ENCODE peak calls at places on chromosomes 13 and 19, in eight cellular contexts. T, S, J, I, G, B, N and U are unnamed samples.

GRCh38 chr19:49591731-49592485 is 926 bp downstream of the PRR12 start:
- DNase-seq in T (peak; percentile 62), S (peak; percentile 40), J (no peak), I (peak; percentile 50), G (peak; percentile 56), B (peak; percentile 49), N (peak; percentile 67), U (no peak)

GRCh38 chr19:17757125-17757524 is 5.8 kb downstream of the FCHO1 start:
- DNase-seq in T (peak; percentile 76), S (peak; percentile 91), J (no peak), I (peak; percentile 71), G (peak; percentile 45), B (no peak), N (no peak), U (no peak)

GRCh38 chr13:101673360-101674105 is 221.1 kb downstream of the ITGBL1 start:
- DNase-seq in T (no peak), S (no peak), J (no peak), I (no peak), G (no peak), B (no peak), N (no peak), U (no peak)

GRCh38 chr13:28353679-28354078 is 141.2 kb downstream of the FLT1 start:
- DNase-seq in T (no peak), S (no peak), J (no peak), I (no peak), G (no peak), B (no peak), N (no peak), U (no peak)

GRCh38 chr13:65783383-65783782 is 1446.8 kb downstream of the PCDH9 start:
- DNase-seq in T (no peak), S (no peak), J (no peak), I (no peak), G (no peak), B (no peak), N (peak; percentile 18), U (no peak)

GRCh38 chr13:50268500-50268899 is 253.3 kb downstream of the KCNRG start:
- DNase-seq in T (peak; percentile 14), S (no peak), J (no peak), I (no peak), G (no peak), B (no peak), N (no peak), U (no peak)

GRCh38 chr19:50007170-50007569 is 18.0 kb downstream of the VRK3 start:
- DNase-seq in T (no peak), S (no peak), J (no peak), I (no peak), G (no peak), B (no peak), N (no peak), U (no peak)

GRCh38 chr19:4557186-4557970 is 2.1 kb downstream of the SEMA6B start:
- DNase-seq in T (peak; percentile 69), S (no peak), J (no peak), I (no peak), G (no peak), B (no peak), N (no peak), U (no peak)

GRCh38 chr13:25783480-25784081 is 268.2 kb downstream of the SHISA2 start:
- DNase-seq in T (no peak), S (no peak), J (no peak), I (no peak), G (no peak), B (no peak), N (no peak), U (no peak)

GRCh38 chr13:114031631-114032030 is 57.8 kb upstream of the C13orf46 start:
- DNase-seq in T (no peak), S (no peak), J (no peak), I (no peak), G (no peak), B (no peak), N (no peak), U (no peak)

GRCh38 chr19:46289724-46290619 is 6.9 kb upstream of the HIF3A start:
- DNase-seq in T (no peak), S (no peak), J (no peak), I (no peak), G (no peak), B (no peak), N (no peak), U (no peak)

GRCh38 chr13:99484405-99484981 is 16.8 kb upstream of the TM9SF2 start:
- DNase-seq in T (no peak), S (no peak), J (no peak), I (no peak), G (no peak), B (no peak), N (no peak), U (no peak)

GRCh38 chr19:2561895-2562294 is 86.0 kb downstream of the GADD45B start:
- DNase-seq in T (no peak), S (no peak), J (peak; percentile 51), I (no peak), G (no peak), B (no peak), N (no peak), U (peak; percentile 34)

GRCh38 chr13:92483894-92484293 is 742.7 kb upstream of the GPC6 start:
- DNase-seq in T (no peak), S (no peak), J (no peak), I (no peak), G (no peak), B (no peak), N (no peak), U (no peak)

GRCh38 chr13:70171151-70171550 is 62.9 kb upstream of the KLHL1 start:
- DNase-seq in T (no peak), S (no peak), J (no peak), I (peak; percentile 11), G (no peak), B (no peak), N (no peak), U (no peak)

DNA sequence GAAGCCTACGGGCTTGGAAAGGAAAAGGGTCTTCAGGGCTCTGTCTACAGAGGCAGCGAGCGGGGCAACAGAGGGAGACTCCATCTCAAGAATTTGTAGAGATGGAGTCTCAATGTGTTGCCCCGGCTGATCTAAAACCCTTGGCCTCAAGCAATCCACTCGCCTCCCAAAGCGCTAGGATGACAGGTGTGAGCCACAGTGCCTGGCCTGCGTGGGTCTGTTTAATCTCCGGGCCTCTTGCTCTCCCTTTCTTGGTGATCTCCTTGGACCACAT is 8.1 kb downstream of the RPS9 start:
- DNase-seq in T (no peak), S (no peak), J (no peak), I (no peak), G (no peak), B (no peak), N (no peak), U (no peak)
- H3K4me1 ChIP-seq in T (peaks cover 30% of the 10 kb centered on the region), S (peaks cover 63% of the 10 kb centered on the region), J (peaks cover 72% of the 10 kb centered on the region), I (peaks cover 56% of the 10 kb centered on the region), G (peaks cover 37% of the 10 kb centered on the region), B (peaks cover 40% of the 10 kb centered on the region), N (peaks cover 59% of the 10 kb centered on the region), U (peaks cover 40% of the 10 kb centered on the region)

GRCh38 chr13:19053561-19053960 is 128.1 kb downstream of the TUBA3C start:
- DNase-seq in T (no peak), S (no peak), J (no peak), I (no peak), G (no peak), B (no peak), N (no peak), U (no peak)

GRCh38 chr13:19056984-19057490 is 124.6 kb downstream of the TUBA3C start:
- DNase-seq in T (no peak), S (no peak), J (no peak), I (no peak), G (no peak), B (no peak), N (no peak), U (no peak)

GRCh38 chr13:19057588-19058340 is 123.9 kb downstream of the TUBA3C start:
- DNase-seq in T (no peak), S (no peak), J (no peak), I (no peak), G (no peak), B (no peak), N (no peak), U (no peak)

GRCh38 chr13:19056355-19056880 is 125.2 kb downstream of the TUBA3C start:
- DNase-seq in T (no peak), S (no peak), J (no peak), I (no peak), G (no peak), B (no peak), N (no peak), U (no peak)

DNA sequence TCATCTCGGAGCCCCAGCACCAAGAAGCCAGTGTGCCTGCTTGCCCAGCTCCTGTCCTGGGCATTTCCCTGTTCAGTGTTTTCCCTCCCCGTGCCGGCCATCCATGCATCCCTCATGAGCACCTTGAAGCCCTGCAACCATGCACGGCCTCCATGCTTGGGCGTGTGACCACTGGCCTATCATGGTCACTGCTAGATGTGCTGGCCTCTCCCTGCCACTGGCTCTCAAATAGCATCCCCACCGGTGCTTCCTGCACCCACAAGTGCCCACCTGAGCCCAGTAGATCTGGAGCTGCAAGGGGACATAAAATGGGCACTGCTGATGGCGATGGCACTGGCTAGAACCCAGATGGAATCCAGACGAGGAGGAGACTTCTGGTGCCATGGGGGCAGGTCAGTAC is 126.0 kb downstream of the TUBA3C start:
- DNase-seq in T (no peak), S (no peak), J (no peak), I (no peak), G (no peak), B (no peak), N (no peak), U (no peak)
- H3K9me3 ChIP-seq in T (no peaks in the 10 kb centered on the region), S (peaks cover 9% of the 10 kb centered on the region), J (no peaks in the 10 kb centered on the region), I (peaks cover 6% of the 10 kb centered on the region), G (no peaks in the 10 kb centered on the region), B (no peaks in the 10 kb centered on the region), N (no peaks in the 10 kb centered on the region), U (no peaks in the 10 kb centered on the region)

DNA sequence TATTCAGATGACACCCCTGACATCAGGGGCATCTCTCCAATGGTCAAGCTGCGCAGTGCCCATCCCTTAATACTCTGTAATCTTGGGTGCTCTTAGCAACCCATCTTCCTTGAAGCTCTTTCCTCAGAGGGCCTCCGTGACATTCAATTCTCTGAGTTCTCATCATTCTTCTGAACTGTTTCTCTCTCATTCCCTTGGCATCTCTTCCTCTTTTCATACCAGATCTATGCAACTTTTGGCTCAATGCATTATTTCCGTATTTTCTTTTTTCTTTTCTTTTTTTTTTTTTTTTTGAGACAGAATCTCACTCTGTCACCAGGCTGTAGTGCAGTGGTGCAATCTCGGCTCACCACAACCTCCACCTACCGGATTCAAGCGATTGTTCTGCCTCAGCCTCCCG is 53.9 kb downstream of the PCDH8 start:
- DNase-seq in T (no peak), S (no peak), J (no peak), I (no peak), G (no peak), B (no peak), N (no peak), U (no peak)
- H3K4me1 ChIP-seq in T (no peaks in the 10 kb centered on the region), S (no peaks in the 10 kb centered on the region), J (no peaks in the 10 kb centered on the region), I (no peaks in the 10 kb centered on the region), G (no peaks in the 10 kb centered on the region), B (no peaks in the 10 kb centered on the region), N (no peaks in the 10 kb centered on the region), U (no peaks in the 10 kb centered on the region)

GRCh38 chr13:64087624-64088023 is 2672.0 kb upstream of the PCDH20 start:
- DNase-seq in T (no peak), S (no peak), J (no peak), I (no peak), G (no peak), B (no peak), N (no peak), U (no peak)
- H3K9me3 ChIP-seq in T (no peaks in the 10 kb centered on the region), S (no peaks in the 10 kb centered on the region), J (no peaks in the 10 kb centered on the region), I (no peaks in the 10 kb centered on the region), G (no peaks in the 10 kb centered on the region), B (no peaks in the 10 kb centered on the region), N (no peaks in the 10 kb centered on the region), U (no peaks in the 10 kb centered on the region)